ENCODE peak calls at places on chromosomes 3 and 15, in ten cellular contexts. V is naive thymus-derived CD8-positive, alpha-beta T cell; O is memory B cell; J is glutamatergic neuron; E is sciatic nerve; N is stomach; H is A549; M is EH; T is psoas muscle; F is GF-D8. A is an unnamed sample.

GRCh38 chr3:81602781-81603180 is 158.7 kb downstream of the GBE1 start:
- DNase-seq in T (no peak), N (no peak), F (no peak), E (no peak), H (no peak), J (no peak), O (no peak), V (no peak), M (peak), A (no peak)

GRCh38 chr15:38912067-38912466 is 347.5 kb upstream of the RASGRP1 start:
- DNase-seq in F (no peak), M (no peak), E (no peak), V (no peak), T (no peak), H (no peak), N (no peak), J (no peak), O (no peak), A (no peak)

GRCh38 chr15:42070276-42070965 is 23.9 kb downstream of the PLA2G4D start:
- DNase-seq in V (no peak), M (no peak), F (no peak), T (no peak), H (no peak), E (no peak), O (no peak), N (peak), J (no peak), A (no peak)

GRCh38 chr15:60787737-60788513 is 309.0 kb upstream of the ICE2 start:
- DNase-seq in J (no peak), H (peak), N (no peak), V (no peak), M (no peak), E (no peak), F (no peak), T (no peak), O (no peak), A (no peak)

GRCh38 chr3:21543380-21544075 is 207.5 kb downstream of the ZNF385D start:
- DNase-seq in M (peak), E (no peak), J (no peak), V (no peak), O (no peak), T (no peak), H (no peak), N (no peak), F (no peak), A (no peak)

GRCh38 chr3:65483475-65483874 is 555.2 kb downstream of the MAGI1 start:
- DNase-seq in O (no peak), M (peak), T (peak), N (peak), V (no peak), F (no peak), H (no peak), J (no peak), E (no peak), A (peak)

GRCh38 chr3:79810101-79810500 is 42.3 kb upstream of the ROBO1 start:
- DNase-seq in O (no peak), H (no peak), F (no peak), E (no peak), T (no peak), N (no peak), V (no peak), M (no peak), J (no peak), A (no peak)

GRCh38 chr15:98715401-98715800 is 67.1 kb downstream of the IGF1R start:
- DNase-seq in N (no peak), J (no peak), H (no peak), V (no peak), E (no peak), T (no peak), F (no peak), O (no peak), M (no peak), A (peak)

GRCh38 chr3:45123030-45123429 is 23.1 kb downstream of the CDCP1 start:
- DNase-seq in V (no peak), E (no peak), O (no peak), H (peak), M (peak), T (no peak), F (no peak), J (no peak), N (no peak), A (no peak)

GRCh38 chr15:25093455-25094029 is 138.8 kb downstream of the SNRPN start:
- DNase-seq in J (no peak), T (no peak), H (no peak), E (no peak), O (no peak), M (no peak), N (no peak), F (no peak), V (no peak), A (no peak)

GRCh38 chr15:50241684-50242450 is 23.7 kb downstream of the HDC start:
- DNase-seq in F (no peak), J (no peak), H (no peak), V (no peak), O (no peak), M (peak), E (no peak), T (no peak), N (no peak), A (no peak)

GRCh38 chr15:49083471-49084284 is 37.4 kb upstream of the SECISBP2L start:
- DNase-seq in H (no peak), J (no peak), O (no peak), M (peak), T (no peak), E (no peak), V (no peak), N (no peak), F (no peak), A (no peak)

GRCh38 chr3:106261915-106262683 is 393.3 kb upstream of the CBLB start:
- DNase-seq in M (peak), O (no peak), E (no peak), V (no peak), F (no peak), J (no peak), H (no peak), T (no peak), N (no peak), A (no peak)

GRCh38 chr3:119695480-119695879 is 7.3 kb upstream of the CFAP91 start:
- DNase-seq in O (no peak), J (no peak), H (peak), F (no peak), N (no peak), E (no peak), V (no peak), T (no peak), M (peak), A (no peak)

GRCh38 chr15:99092554-99093172 is 12.2 kb upstream of the SYNM start:
- DNase-seq in H (no peak), O (no peak), M (no peak), T (no peak), V (no peak), F (no peak), E (peak), J (no peak), N (no peak), A (no peak)

GRCh38 chr15:55789066-55789660 is 46.2 kb upstream of the PRTG start:
- DNase-seq in E (peak), V (peak), T (no peak), J (peak), N (no peak), H (peak), O (peak), M (peak), F (no peak), A (peak)

GRCh38 chr3:89042251-89042650 is 65.2 kb upstream of the EPHA3 start:
- DNase-seq in J (no peak), H (no peak), M (no peak), E (no peak), F (no peak), T (no peak), V (no peak), O (no peak), N (no peak), A (no peak)

GRCh38 chr3:65118279-65118678 is 430.5 kb upstream of the ADAMTS9 start:
- DNase-seq in E (no peak), H (no peak), T (no peak), F (no peak), N (no peak), J (no peak), M (no peak), O (no peak), V (no peak), A (no peak)

GRCh38 chr15:67024322-67024997 is 40.9 kb upstream of the SMAD3 start:
- DNase-seq in H (peak), J (no peak), T (peak), N (peak), V (no peak), E (peak), O (no peak), M (peak), F (peak), A (peak)

GRCh38 chr15:78540955-78541743 is 905 bp downstream of the PSMA4 start:
- DNase-seq in M (peak), O (no peak), H (peak), V (no peak), T (no peak), F (no peak), J (no peak), N (no peak), E (no peak), A (no peak)

GRCh38 chr3:52521881-52522650 is 11.6 kb downstream of the NT5DC2 start:
- DNase-seq in M (no peak), T (peak), O (no peak), J (peak), E (no peak), N (no peak), V (no peak), F (no peak), H (no peak), A (peak)

GRCh38 chr15:31511707-31512310 is 185.2 kb downstream of the KLF13 start:
- DNase-seq in M (no peak), F (no peak), T (no peak), J (no peak), V (peak), N (no peak), O (no peak), H (no peak), E (no peak), A (no peak)

GRCh38 chr3:67127254-67127653 is 129.1 kb downstream of the KBTBD8 start:
- DNase-seq in F (no peak), E (no peak), J (no peak), H (no peak), O (no peak), N (no peak), T (no peak), V (no peak), M (no peak), A (no peak)

GRCh38 chr3:188947401-188947982 is 224.3 kb upstream of the TPRG1 start:
- DNase-seq in O (no peak), J (peak), F (no peak), H (peak), M (peak), V (no peak), T (peak), E (peak), N (peak), A (peak)

GRCh38 chr15:101127503-101128076 is 124.3 kb downstream of the CHSY1 start:
- DNase-seq in O (peak), E (peak), M (peak), N (peak), H (no peak), T (peak), F (peak), V (no peak), J (no peak), A (peak)

GRCh38 chr3:99901200-99901926 is 83.7 kb downstream of the CMSS1 start:
- DNase-seq in M (peak), T (no peak), J (no peak), N (no peak), V (no peak), F (no peak), H (peak), O (no peak), E (no peak), A (no peak)

GRCh38 chr3:35200056-35200455 is 439.3 kb upstream of the ARPP21 start:
- DNase-seq in O (no peak), E (no peak), M (no peak), H (peak), J (no peak), N (no peak), T (no peak), F (no peak), V (no peak), A (no peak)

GRCh38 chr15:58467121-58467721 is 35.4 kb downstream of the LIPC start:
- DNase-seq in V (no peak), M (no peak), T (no peak), N (no peak), O (no peak), E (no peak), J (no peak), H (no peak), F (no peak), A (no peak)

GRCh38 chr15:28099555-28100140 is 533 bp upstream of the OCA2 start:
- DNase-seq in V (no peak), M (no peak), J (no peak), N (no peak), O (no peak), H (no peak), E (no peak), F (no peak), T (no peak), A (no peak)

GRCh38 chr3:52398670-52399081 is 46.2 kb downstream of the SEMA3G start:
- DNase-seq in H (no peak), O (no peak), T (peak), E (no peak), J (no peak), M (no peak), N (no peak), V (no peak), F (no peak), A (peak)

GRCh38 chr15:91886878-91887277 is 33.4 kb downstream of the SLCO3A1 start:
- DNase-seq in M (no peak), T (no peak), J (no peak), V (no peak), F (no peak), E (no peak), O (no peak), H (no peak), N (no peak), A (no peak)

GRCh38 chr3:150315711-150316110 is 92.4 kb upstream of the TSC22D2 start:
- DNase-seq in O (no peak), M (no peak), F (no peak), E (no peak), J (no peak), T (no peak), H (no peak), V (no peak), N (no peak), A (no peak)

GRCh38 chr3:63528325-63529000 is 124.0 kb upstream of the SNTN start:
- DNase-seq in N (no peak), V (no peak), H (no peak), F (no peak), O (no peak), M (no peak), T (no peak), E (no peak), J (no peak), A (no peak)

GRCh38 chr3:117480493-117480892 is 770.9 kb downstream of the TUSC7 start:
- DNase-seq in N (no peak), O (no peak), F (no peak), H (no peak), T (no peak), E (no peak), V (no peak), J (no peak), M (no peak), A (no peak)

GRCh38 chr3:99172736-99173657 is 271.5 kb upstream of the DCBLD2 start:
- DNase-seq in V (no peak), O (no peak), J (peak), H (peak), M (peak), F (no peak), T (no peak), E (no peak), N (peak), A (no peak)

GRCh38 chr3:43001094-43001553 is 22.0 kb downstream of the GASK1A start:
- DNase-seq in V (no peak), M (peak), T (peak), E (peak), H (no peak), J (no peak), O (no peak), F (no peak), N (peak), A (peak)

GRCh38 chr3:183577336-183577735 is 21.8 kb upstream of the KLHL6 start:
- DNase-seq in F (no peak), M (peak), O (no peak), J (no peak), E (no peak), T (no peak), V (no peak), H (no peak), N (no peak), A (no peak)